ENCODE peak calls at places on chromosomes 12 and 14, in four cellular contexts. R is H9, M is mesendoderm, T is IMR-90. Q is an unnamed sample.

GRCh38 chr12:40054554-40055226 is 51.2 kb downstream of the SLC2A13 start:
- DNase-seq in M (peak; percentile 18), R (no peak), T (peak; percentile 80), Q (no peak)

GRCh38 chr12:6387541-6387940 is 3.6 kb downstream of the LTBR start:
- DNase-seq in R (peak; percentile 34), M (no peak), T (no peak), Q (no peak)

GRCh38 chr14:50059773-50060629 is 56.4 kb downstream of the VCPKMT start:
- DNase-seq in R (no peak), M (peak; percentile 16), T (no peak), Q (no peak)

GRCh38 chr12:26872623-26873022 is 39.6 kb upstream of the ITPR2 start:
- DNase-seq in R (no peak), M (no peak), T (no peak), Q (no peak)

GRCh38 chr14:73717247-73717646 is 3.1 kb upstream of the PNMA1 start:
- DNase-seq in R (no peak), T (peak; percentile 22), M (no peak), Q (no peak)

GRCh38 chr14:104941508-104942365 is 17.1 kb downstream of the PLD4 start:
- DNase-seq in R (no peak), T (no peak), M (no peak), Q (no peak)

GRCh38 chr12:93778306-93778705 is 101.1 kb downstream of the CRADD start:
- DNase-seq in R (no peak), M (no peak), T (peak; percentile 88), Q (no peak)

GRCh38 chr12:15212877-15213276 is 8.3 kb downstream of the RERG start:
- DNase-seq in M (no peak), R (no peak), T (no peak), Q (no peak)

GRCh38 chr14:24132061-24132685 is 1.7 kb downstream of the FITM1 start:
- DNase-seq in R (no peak), M (no peak), T (no peak), Q (no peak)

GRCh38 chr12:6569312-6569711 is 1.2 kb upstream of the NOP2 start:
- DNase-seq in T (no peak), R (no peak), M (no peak), Q (no peak)

GRCh38 chr12:11577658-11578260 is 71.7 kb upstream of the ETV6 start:
- DNase-seq in T (peak; percentile 37), R (no peak), M (peak; percentile 21), Q (no peak)

GRCh38 chr12:87687362-87687761 is 341.8 kb downstream of the C12orf50 start:
- DNase-seq in M (peak; percentile 78), R (peak; percentile 46), T (peak; percentile 60), Q (no peak)

GRCh38 chr12:12723681-12724420 is 6.7 kb downstream of the CDKN1B start:
- DNase-seq in M (no peak), R (peak; percentile 56), T (peak; percentile 25), Q (no peak)

GRCh38 chr12:1171657-1172056 is 180.6 kb downstream of the ERC1 start:
- DNase-seq in T (no peak), M (peak; percentile 3), R (no peak), Q (no peak)

GRCh38 chr12:51678086-51678724 is 87.2 kb downstream of the SCN8A start:
- DNase-seq in T (peak; percentile 67), R (peak; percentile 61), M (peak; percentile 79), Q (no peak)

GRCh38 chr14:100448376-100448775 is 125.2 kb downstream of the SLC25A47 start:
- DNase-seq in M (no peak), R (peak; percentile 15), T (no peak), Q (no peak)

GRCh38 chr14:74476607-74477006 is 16.5 kb downstream of the NPC2 start:
- DNase-seq in R (no peak), M (peak; percentile 67), T (no peak), Q (no peak)

GRCh38 chr12:116310082-116310481 is 32.6 kb upstream of the MED13L start:
- DNase-seq in M (no peak), T (no peak), R (no peak), Q (no peak)
- H3K56ac ChIP-seq in M (no peak overlapping the region), T (no peak overlapping the region), R (no peak overlapping the region), Q (no peak overlapping the region)

DNA sequence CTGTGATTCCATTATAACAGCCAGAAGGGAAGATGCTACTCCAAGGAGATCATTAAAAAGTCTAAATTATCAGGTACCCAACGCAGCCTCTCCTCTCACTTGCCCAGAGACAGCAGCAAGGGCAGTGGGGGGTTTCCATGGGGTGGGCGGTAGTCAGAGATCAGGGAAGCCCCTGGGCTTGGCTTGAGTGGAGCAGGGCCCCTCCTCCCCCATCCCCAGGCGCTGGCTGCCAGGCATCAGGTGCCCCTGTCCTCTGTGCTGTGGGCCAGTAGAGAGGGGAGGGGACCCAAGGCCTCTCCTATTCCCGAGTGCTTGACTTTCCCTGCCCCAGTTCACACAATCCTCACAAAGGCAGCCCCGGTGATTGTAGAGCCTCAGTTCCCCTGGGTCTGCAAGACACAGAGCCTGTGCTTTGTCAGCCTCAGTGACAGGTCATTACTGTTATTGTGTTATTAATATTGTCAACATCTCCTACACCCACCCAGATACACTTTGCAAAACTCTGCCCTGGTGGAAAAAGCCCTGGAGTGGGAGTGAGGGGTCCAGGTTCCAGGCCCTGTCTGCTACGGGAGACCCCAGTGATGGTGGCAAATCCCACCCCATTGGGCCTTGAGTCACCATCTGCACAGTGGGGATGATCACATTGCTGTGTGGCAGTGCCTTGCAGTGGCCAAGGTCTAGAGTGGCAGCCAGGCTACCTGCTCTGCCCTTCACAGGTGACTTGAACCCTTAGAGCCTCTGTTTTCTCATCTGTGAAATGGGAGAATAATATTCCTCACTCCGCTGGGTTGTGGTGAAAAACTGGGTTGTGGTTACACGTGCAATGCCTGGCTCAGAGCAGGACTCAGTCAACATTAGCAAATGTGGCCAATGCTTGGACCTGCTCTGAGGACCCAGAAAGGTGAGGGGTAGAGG is 57.9 kb downstream of the MVK start:
- DNase-seq in T (no peak), R (no peak), M (no peak), Q (no peak)
- H3K56ac ChIP-seq in T (no peak overlapping the region), R (no peak overlapping the region), M (no peak overlapping the region), Q (no peak overlapping the region)

GRCh38 chr12:68514807-68515411 is 95.8 kb upstream of the RAP1B start:
- DNase-seq in M (no peak), R (no peak), T (no peak), Q (no peak)
- H3K56ac ChIP-seq in M (no peak overlapping the region), R (no peak overlapping the region), T (no peak overlapping the region), Q (no peak overlapping the region)

GRCh38 chr12:91990525-91990924 is 155.1 kb downstream of the BTG1 start:
- DNase-seq in T (peak; percentile 63), R (no peak), M (no peak), Q (no peak)
- H3K56ac ChIP-seq in T (peak overlapping the region; percentile 46), R (no peak overlapping the region), M (no peak overlapping the region), Q (no peak overlapping the region)

GRCh38 chr12:113724703-113725556 is 241.2 kb downstream of the RBM19 start:
- DNase-seq in R (no peak), M (no peak), T (no peak), Q (no peak)
- H3K56ac ChIP-seq in R (no peak overlapping the region), M (no peak overlapping the region), T (no peak overlapping the region), Q (no peak overlapping the region)

Q was measured in H1.